ENCODE peak calls at places on chromosomes 11 and 22, in four cellular contexts. A is ovary, E is fibroblast of lung, K is colonic mucosa. V is an unnamed sample.

GRCh38 chr11:36037031-36037430 is 93.2 kb downstream of the LDLRAD3 start:
- DNase-seq in A (no peak), E (no peak), K (no peak), V (no peak)

GRCh38 chr11:76684470-76684869 is 13.9 kb upstream of the LRRC32 start:
- DNase-seq in A (no peak), E (no peak), K (no peak), V (no peak)

GRCh38 chr11:128251140-128251539 is 336.2 kb downstream of the ETS1 start:
- DNase-seq in A (no peak), E (peak; percentile 38), K (no peak), V (no peak)

GRCh38 chr22:41308054-41308453 is 6.7 kb downstream of the ZC3H7B start:
- DNase-seq in A (no peak), E (no peak), K (no peak), V (no peak)

GRCh38 chr11:10809373-10810199 is 860 bp upstream of the EIF4G2 start:
- DNase-seq in A (no peak), E (peak; percentile 67), K (peak; percentile 61), V (peak; percentile 63)

GRCh38 chr11:1742371-1742770 is 8.0 kb downstream of the IFITM10 start:
- DNase-seq in A (no peak), E (no peak), K (no peak), V (no peak)

GRCh38 chr22:41664490-41664889 is 24.2 kb downstream of the SNU13 start:
- DNase-seq in A (no peak), E (no peak), K (no peak), V (no peak)

GRCh38 chr11:71078482-71078881 is 173.9 kb downstream of the SHANK2 start:
- DNase-seq in A (no peak), E (peak; percentile 2), K (peak; percentile 32), V (no peak)

GRCh38 chr11:84313830-84314359 is 1027.7 kb upstream of the CCDC90B start:
- DNase-seq in A (no peak), E (peak; percentile 30), K (no peak), V (no peak)

GRCh38 chr22:39954584-39955055 is 5.6 kb upstream of the TMA7B start:
- DNase-seq in A (no peak), E (peak; percentile 88), K (no peak), V (no peak)

GRCh38 chr22:32043391-32043790 is 330 bp downstream of the SLC5A1 start:
- DNase-seq in A (no peak), E (no peak), K (peak; percentile 46), V (peak; percentile 52)

GRCh38 chr11:14261094-14261493 is 97.9 kb downstream of the RRAS2 start:
- DNase-seq in A (no peak), E (peak; percentile 46), K (no peak), V (no peak)

GRCh38 chr11:115087791-115088190 is 409.5 kb downstream of the NXPE2 start:
- DNase-seq in A (no peak), E (no peak), K (no peak), V (no peak)

GRCh38 chr11:19597194-19597593 is 115.4 kb upstream of the NAV2 start:
- DNase-seq in A (no peak), E (peak; percentile 73), K (no peak), V (no peak)

GRCh38 chr11:69018924-69019323 is 5.9 kb upstream of the MRGPRF start:
- DNase-seq in A (no peak), E (peak; percentile 56), K (no peak), V (no peak)
- TF ChIP-seq CTCF in A (no peak), E (no peak), K (no peak), V (no peak)

GRCh38 chr11:126588630-126589491 is 233.4 kb downstream of the ST3GAL4 start:
- DNase-seq in A (no peak), E (no peak), K (no peak), V (no peak)
- H3K4me1 ChIP-seq in A (peaks cover 7% of the 10 kb centered on the region), E (peaks cover 8% of the 10 kb centered on the region), K (no peaks in the 10 kb centered on the region), V (no peaks in the 10 kb centered on the region)

GRCh38 chr22:37045958-37046357 is 5.6 kb upstream of the KCTD17 start:
- DNase-seq in A (no peak), E (peak; percentile 28), K (no peak), V (no peak)
- TF ChIP-seq CTCF in A (no peak), E (peak; percentile 65), K (peak; percentile 57), V (peak; percentile 25)

GRCh38 chr11:62443390-62444201 is 24.8 kb downstream of the SCGB1A1 start:
- DNase-seq in A (no peak), E (no peak), K (no peak), V (no peak)
- H3K4me1 ChIP-seq in A (peaks cover 26% of the 10 kb centered on the region), E (peaks cover 24% of the 10 kb centered on the region), K (peaks cover 8% of the 10 kb centered on the region), V (peaks cover 23% of the 10 kb centered on the region)

GRCh38 chr11:396948-397548 is 3.0 kb downstream of the PKP3 start:
- DNase-seq in A (peak; percentile 78), E (peak; percentile 58), K (peak; percentile 42), V (no peak)
- TF ChIP-seq CTCF in A (peak; percentile 76), E (peak; percentile 27), K (no peak), V (no peak)

GRCh38 chr11:78161346-78161745 is 21.9 kb upstream of the ALG8 start:
- DNase-seq in A (no peak), E (no peak), K (no peak), V (no peak)
- H3K4me1 ChIP-seq in A (peaks cover 47% of the 10 kb centered on the region), E (no peaks in the 10 kb centered on the region), K (no peaks in the 10 kb centered on the region), V (no peaks in the 10 kb centered on the region)

GRCh38 chr22:43796567-43796966 is 15.5 kb downstream of the EFCAB6 start:
- DNase-seq in A (no peak), E (peak; percentile 72), K (no peak), V (peak; percentile 15)
- TF ChIP-seq CTCF in A (no peak), E (peak; percentile 45), K (peak; percentile 25), V (no peak)

DNA sequence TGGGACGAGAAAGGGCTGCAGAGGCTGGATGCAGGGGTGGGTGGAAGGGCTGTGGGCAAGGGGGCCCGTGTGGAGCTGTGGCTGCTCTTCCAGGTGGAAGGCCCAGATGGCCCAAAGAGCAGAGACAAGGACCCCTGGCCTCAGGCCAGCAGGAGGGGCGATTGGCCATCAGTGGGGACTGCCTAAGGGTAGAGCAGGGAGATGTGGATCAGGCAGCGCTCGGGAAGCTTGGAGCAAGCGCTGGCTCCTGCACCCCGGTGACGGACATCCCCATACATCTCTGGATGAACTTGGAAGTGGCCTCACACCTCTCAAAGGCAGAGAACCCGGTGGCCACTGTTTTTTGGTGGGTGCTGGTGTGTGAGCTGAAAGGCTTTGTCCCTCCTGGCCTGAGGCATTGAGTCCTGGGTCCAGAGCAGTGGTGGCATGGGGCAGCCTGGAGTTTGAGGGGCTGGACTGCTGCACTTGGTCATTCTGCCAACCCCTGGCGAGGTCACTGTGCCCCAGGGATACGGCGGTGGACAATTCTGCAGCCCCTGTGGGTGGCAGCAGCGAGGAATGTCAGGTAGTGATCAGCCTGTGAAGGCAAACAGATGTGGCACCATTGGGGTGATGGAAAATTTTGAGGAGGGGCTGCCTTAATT is 5.9 kb downstream of the FRMD8 start:
- DNase-seq in A (peak; percentile 33), E (no peak), K (no peak), V (no peak)
- H3K4me1 ChIP-seq in A (peaks cover 2% of the 10 kb centered on the region), E (peaks cover 22% of the 10 kb centered on the region), K (peaks cover 12% of the 10 kb centered on the region), V (peaks cover 25% of the 10 kb centered on the region)

V was measured in mucosa of descending colon.